ENCODE peak calls at places on chromosomes 4 and X, in ten cellular contexts. One of them, this sample, is unnamed.
A peak's percentile ranks its signal among the peaks of the same experiment; 100 is the strongest.

GRCh38 chrX:63657821-63658220 is 127.2 kb downstream of the ARHGEF9 start:
- DNase-seq in thoracic aorta: peak; percentile 40
- DNase-seq in SK-N-SH: no peak
- DNase-seq in upper lobe of left lung: peak; percentile 72
- DNase-seq in GM23338: no peak
- DNase-seq in upper lobe of right lung: peak; percentile 81
- DNase-seq in spleen: no peak
- DNase-seq in Peyer's patch: peak; percentile 45
- DNase-seq in stomach: no peak
- DNase-seq in fibroblast of lung: peak; percentile 87
- DNase-seq in this sample: no peak

GRCh38 chrX:76420237-76420636 is 7.3 kb upstream of the MAGEE1 start:
- DNase-seq in SK-N-SH: no peak
- DNase-seq in GM23338: no peak
- DNase-seq in spleen: no peak
- DNase-seq in fibroblast of lung: no peak
- DNase-seq in upper lobe of left lung: no peak
- DNase-seq in thoracic aorta: no peak
- DNase-seq in Peyer's patch: no peak
- DNase-seq in stomach: no peak
- DNase-seq in upper lobe of right lung: no peak
- DNase-seq in this sample: no peak

GRCh38 chr4:145557720-145558119 is 61.5 kb upstream of the MMAA start:
- DNase-seq in thoracic aorta: no peak
- DNase-seq in upper lobe of left lung: peak; percentile 53
- DNase-seq in Peyer's patch: peak; percentile 74
- DNase-seq in SK-N-SH: peak; percentile 67
- DNase-seq in upper lobe of right lung: peak; percentile 68
- DNase-seq in GM23338: peak; percentile 87
- DNase-seq in spleen: peak; percentile 74
- DNase-seq in fibroblast of lung: peak; percentile 60
- DNase-seq in stomach: peak; percentile 60
- DNase-seq in this sample: peak; percentile 79

GRCh38 chr4:108168672-108169562 is at the start of gene LEF1:
- DNase-seq in spleen: peak; percentile 83
- DNase-seq in upper lobe of right lung: peak; percentile 70
- DNase-seq in SK-N-SH: peak; percentile 63
- DNase-seq in GM23338: peak; percentile 84
- DNase-seq in Peyer's patch: peak; percentile 52
- DNase-seq in upper lobe of left lung: no peak
- DNase-seq in stomach: peak; percentile 34
- DNase-seq in thoracic aorta: no peak
- DNase-seq in fibroblast of lung: peak; percentile 49
- DNase-seq in this sample: no peak

GRCh38 chr4:73103799-73104503 is 34.4 kb upstream of the COX18 start:
- DNase-seq in stomach: no peak
- DNase-seq in SK-N-SH: no peak
- DNase-seq in spleen: no peak
- DNase-seq in fibroblast of lung: peak; percentile 16
- DNase-seq in Peyer's patch: no peak
- DNase-seq in upper lobe of left lung: no peak
- DNase-seq in upper lobe of right lung: no peak
- DNase-seq in GM23338: no peak
- DNase-seq in thoracic aorta: no peak
- DNase-seq in this sample: no peak

GRCh38 chr4:153341575-153342090 is 2.9 kb upstream of the MND1 start:
- DNase-seq in upper lobe of right lung: no peak
- DNase-seq in GM23338: no peak
- DNase-seq in fibroblast of lung: peak; percentile 67
- DNase-seq in Peyer's patch: no peak
- DNase-seq in stomach: no peak
- DNase-seq in upper lobe of left lung: no peak
- DNase-seq in spleen: no peak
- DNase-seq in SK-N-SH: no peak
- DNase-seq in thoracic aorta: no peak
- DNase-seq in this sample: no peak

GRCh38 chrX:6941041-6941440 is 206.5 kb upstream of the STS start:
- DNase-seq in upper lobe of left lung: no peak
- DNase-seq in fibroblast of lung: peak; percentile 13
- DNase-seq in thoracic aorta: no peak
- DNase-seq in stomach: no peak
- DNase-seq in SK-N-SH: no peak
- DNase-seq in spleen: no peak
- DNase-seq in Peyer's patch: no peak
- DNase-seq in upper lobe of right lung: no peak
- DNase-seq in GM23338: no peak
- DNase-seq in this sample: no peak

GRCh38 chr4:121651597-121651996 is 45.2 kb downstream of the ANXA5 start:
- DNase-seq in Peyer's patch: no peak
- DNase-seq in thoracic aorta: no peak
- DNase-seq in GM23338: no peak
- DNase-seq in fibroblast of lung: no peak
- DNase-seq in SK-N-SH: no peak
- DNase-seq in upper lobe of left lung: no peak
- DNase-seq in upper lobe of right lung: no peak
- DNase-seq in spleen: no peak
- DNase-seq in stomach: no peak
- DNase-seq in this sample: no peak

GRCh38 chr4:83629945-83630684 is 94.2 kb downstream of the GPAT3 start:
- DNase-seq in stomach: peak; percentile 47
- DNase-seq in upper lobe of right lung: no peak
- DNase-seq in spleen: no peak
- DNase-seq in fibroblast of lung: peak; percentile 78
- DNase-seq in upper lobe of left lung: peak; percentile 62
- DNase-seq in GM23338: no peak
- DNase-seq in Peyer's patch: peak; percentile 86
- DNase-seq in SK-N-SH: no peak
- DNase-seq in thoracic aorta: no peak
- DNase-seq in this sample: peak; percentile 70

GRCh38 chr4:119038465-119038864 is 97.2 kb upstream of the MYOZ2 start:
- DNase-seq in fibroblast of lung: peak; percentile 56
- DNase-seq in thoracic aorta: no peak
- DNase-seq in spleen: no peak
- DNase-seq in GM23338: no peak
- DNase-seq in SK-N-SH: no peak
- DNase-seq in upper lobe of left lung: no peak
- DNase-seq in upper lobe of right lung: no peak
- DNase-seq in Peyer's patch: no peak
- DNase-seq in stomach: no peak
- DNase-seq in this sample: no peak

GRCh38 chr4:73713650-73714049 is 26.7 kb upstream of the CXCL8 start:
- DNase-seq in GM23338: no peak
- DNase-seq in upper lobe of right lung: no peak
- DNase-seq in stomach: no peak
- DNase-seq in SK-N-SH: no peak
- DNase-seq in thoracic aorta: no peak
- DNase-seq in upper lobe of left lung: no peak
- DNase-seq in Peyer's patch: no peak
- DNase-seq in fibroblast of lung: no peak
- DNase-seq in spleen: no peak
- DNase-seq in this sample: no peak

GRCh38 chr4:155402941-155403340 is 26.2 kb upstream of the MAP9 start:
- DNase-seq in GM23338: no peak
- DNase-seq in stomach: no peak
- DNase-seq in upper lobe of left lung: no peak
- DNase-seq in Peyer's patch: no peak
- DNase-seq in fibroblast of lung: peak; percentile 7
- DNase-seq in spleen: no peak
- DNase-seq in thoracic aorta: no peak
- DNase-seq in SK-N-SH: no peak
- DNase-seq in upper lobe of right lung: no peak
- DNase-seq in this sample: no peak

GRCh38 chr4:155407480-155407879 is 30.7 kb upstream of the MAP9 start:
- DNase-seq in SK-N-SH: no peak
- DNase-seq in stomach: no peak
- DNase-seq in Peyer's patch: no peak
- DNase-seq in spleen: no peak
- DNase-seq in upper lobe of right lung: no peak
- DNase-seq in GM23338: no peak
- DNase-seq in upper lobe of left lung: no peak
- DNase-seq in fibroblast of lung: peak; percentile 9
- DNase-seq in thoracic aorta: no peak
- DNase-seq in this sample: no peak

GRCh38 chr4:155400893-155401292 is 24.1 kb upstream of the MAP9 start:
- DNase-seq in upper lobe of left lung: no peak
- DNase-seq in upper lobe of right lung: no peak
- DNase-seq in thoracic aorta: no peak
- DNase-seq in Peyer's patch: no peak
- DNase-seq in stomach: no peak
- DNase-seq in SK-N-SH: no peak
- DNase-seq in GM23338: no peak
- DNase-seq in spleen: no peak
- DNase-seq in fibroblast of lung: no peak
- DNase-seq in this sample: no peak

GRCh38 chr4:155405059-155405458 is 28.3 kb upstream of the MAP9 start:
- DNase-seq in spleen: no peak
- DNase-seq in GM23338: no peak
- DNase-seq in stomach: no peak
- DNase-seq in thoracic aorta: no peak
- DNase-seq in upper lobe of right lung: no peak
- DNase-seq in Peyer's patch: no peak
- DNase-seq in fibroblast of lung: no peak
- DNase-seq in upper lobe of left lung: no peak
- DNase-seq in SK-N-SH: no peak
- DNase-seq in this sample: no peak

DNA sequence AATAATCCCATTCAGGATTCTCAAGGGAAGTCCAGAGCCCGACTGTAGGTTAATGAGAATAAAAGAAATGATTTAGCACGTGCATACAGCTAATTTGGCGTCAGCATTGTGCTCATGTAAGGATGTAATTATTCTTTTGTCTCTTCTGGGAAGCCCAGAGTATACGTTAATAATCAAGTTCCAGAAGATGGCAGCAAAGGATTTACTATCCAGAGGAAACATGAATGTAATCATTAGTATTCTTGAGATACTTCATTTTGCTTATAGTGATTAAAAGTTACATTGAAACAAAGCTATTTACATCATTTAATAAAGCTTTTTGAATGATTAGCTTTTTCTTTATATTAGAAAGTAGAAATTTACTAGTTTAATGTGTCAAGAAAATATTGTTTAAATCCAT is 27.1 kb upstream of the MAP9 start:
- DNase-seq in upper lobe of left lung: no peak
- DNase-seq in GM23338: peak; percentile 56
- DNase-seq in upper lobe of right lung: no peak
- DNase-seq in Peyer's patch: no peak
- DNase-seq in fibroblast of lung: peak; percentile 37
- DNase-seq in spleen: no peak
- DNase-seq in SK-N-SH: peak; percentile 53
- DNase-seq in thoracic aorta: no peak
- DNase-seq in stomach: no peak
- DNase-seq in this sample: no peak
- TF ChIP-seq CTCF in upper lobe of left lung: no peak
- TF ChIP-seq CTCF in GM23338: peak; percentile 60
- TF ChIP-seq CTCF in upper lobe of right lung: peak; percentile 47
- TF ChIP-seq CTCF in Peyer's patch: peak; percentile 12
- TF ChIP-seq CTCF in fibroblast of lung: peak; percentile 40
- TF ChIP-seq CTCF in spleen: peak; percentile 13
- TF ChIP-seq CTCF in SK-N-SH: peak; percentile 61
- TF ChIP-seq CTCF in thoracic aorta: peak; percentile 29
- TF ChIP-seq CTCF in stomach: no peak
- TF ChIP-seq CTCF in this sample: peak; percentile 20

GRCh38 chr4:102809190-102809589 is 18.2 kb downstream of the UBE2D3 start:
- DNase-seq in spleen: no peak
- DNase-seq in stomach: no peak
- DNase-seq in upper lobe of right lung: no peak
- DNase-seq in fibroblast of lung: no peak
- DNase-seq in upper lobe of left lung: no peak
- DNase-seq in GM23338: no peak
- DNase-seq in Peyer's patch: no peak
- DNase-seq in thoracic aorta: no peak
- DNase-seq in SK-N-SH: no peak
- DNase-seq in this sample: no peak
- H3K4me1 ChIP-seq in spleen: peaks cover 43% of the 10 kb centered on the region
- H3K4me1 ChIP-seq in stomach: peaks cover 29% of the 10 kb centered on the region
- H3K4me1 ChIP-seq in upper lobe of right lung: peaks cover 47% of the 10 kb centered on the region
- H3K4me1 ChIP-seq in fibroblast of lung: peaks cover 5% of the 10 kb centered on the region
- H3K4me1 ChIP-seq in upper lobe of left lung: peaks cover 56% of the 10 kb centered on the region
- H3K4me1 ChIP-seq in GM23338: peaks cover 7% of the 10 kb centered on the region
- H3K4me1 ChIP-seq in Peyer's patch: no peaks in the 10 kb centered on the region
- H3K4me1 ChIP-seq in thoracic aorta: peaks cover 66% of the 10 kb centered on the region
- H3K4me1 ChIP-seq in SK-N-SH: no peaks in the 10 kb centered on the region
- H3K4me1 ChIP-seq in this sample: no peaks in the 10 kb centered on the region

GRCh38 chrX:3699841-3700381 is 13.5 kb downstream of the PRKX start:
- DNase-seq in SK-N-SH: no peak
- DNase-seq in upper lobe of left lung: no peak
- DNase-seq in GM23338: no peak
- DNase-seq in spleen: no peak
- DNase-seq in thoracic aorta: no peak
- DNase-seq in fibroblast of lung: no peak
- DNase-seq in stomach: no peak
- DNase-seq in Peyer's patch: no peak
- DNase-seq in upper lobe of right lung: no peak
- DNase-seq in this sample: peak; percentile 54
- H3K27ac ChIP-seq in SK-N-SH: no peak overlapping the region
- H3K27ac ChIP-seq in upper lobe of left lung: peak overlapping the region; percentile 51
- H3K27ac ChIP-seq in GM23338: no peak overlapping the region
- H3K27ac ChIP-seq in spleen: peak overlapping the region; percentile 71
- H3K27ac ChIP-seq in thoracic aorta: peak overlapping the region; percentile 47
- H3K27ac ChIP-seq in fibroblast of lung: peak overlapping the region; percentile 15
- H3K27ac ChIP-seq in stomach: peak overlapping the region; percentile 63
- H3K27ac ChIP-seq in Peyer's patch: peak overlapping the region; percentile 46
- H3K27ac ChIP-seq in upper lobe of right lung: peak overlapping the region; percentile 68
- H3K27ac ChIP-seq in this sample: peak overlapping the region; percentile 65

GRCh38 chr4:54226399-54227260 is 2.5 kb upstream of the PDGFRA start:
- DNase-seq in GM23338: peak; percentile 66
- DNase-seq in upper lobe of right lung: peak; percentile 74
- DNase-seq in fibroblast of lung: peak; percentile 75
- DNase-seq in Peyer's patch: peak; percentile 66
- DNase-seq in stomach: no peak
- DNase-seq in upper lobe of left lung: peak; percentile 46
- DNase-seq in thoracic aorta: no peak
- DNase-seq in SK-N-SH: no peak
- DNase-seq in spleen: peak; percentile 80
- DNase-seq in this sample: peak; percentile 92

GRCh38 chr4:54228064-54228527 is 997 bp upstream of the PDGFRA start:
- DNase-seq in Peyer's patch: peak; percentile 71
- DNase-seq in GM23338: peak; percentile 92
- DNase-seq in spleen: peak; percentile 82
- DNase-seq in fibroblast of lung: peak; percentile 68
- DNase-seq in SK-N-SH: peak; percentile 87
- DNase-seq in thoracic aorta: no peak
- DNase-seq in upper lobe of right lung: peak; percentile 80
- DNase-seq in upper lobe of left lung: peak; percentile 47
- DNase-seq in stomach: peak; percentile 59
- DNase-seq in this sample: peak; percentile 89

GRCh38 chr4:54227261-54228063 is 1.6 kb upstream of the PDGFRA start:
- DNase-seq in GM23338: peak; percentile 75
- DNase-seq in stomach: no peak
- DNase-seq in spleen: no peak
- DNase-seq in Peyer's patch: no peak
- DNase-seq in thoracic aorta: no peak
- DNase-seq in fibroblast of lung: peak; percentile 75
- DNase-seq in upper lobe of right lung: no peak
- DNase-seq in SK-N-SH: peak; percentile 77
- DNase-seq in upper lobe of left lung: no peak
- DNase-seq in this sample: peak; percentile 72

GRCh38 chr4:54224960-54225670 is 4.0 kb upstream of the PDGFRA start:
- DNase-seq in stomach: no peak
- DNase-seq in spleen: no peak
- DNase-seq in upper lobe of left lung: no peak
- DNase-seq in thoracic aorta: no peak
- DNase-seq in fibroblast of lung: no peak
- DNase-seq in Peyer's patch: no peak
- DNase-seq in GM23338: peak; percentile 35
- DNase-seq in SK-N-SH: peak; percentile 27
- DNase-seq in upper lobe of right lung: no peak
- DNase-seq in this sample: no peak

GRCh38 chr4:54225671-54226398 is 3.3 kb upstream of the PDGFRA start:
- DNase-seq in SK-N-SH: no peak
- DNase-seq in Peyer's patch: no peak
- DNase-seq in stomach: no peak
- DNase-seq in GM23338: peak; percentile 66
- DNase-seq in fibroblast of lung: no peak
- DNase-seq in spleen: no peak
- DNase-seq in upper lobe of right lung: no peak
- DNase-seq in upper lobe of left lung: no peak
- DNase-seq in thoracic aorta: no peak
- DNase-seq in this sample: no peak
- TF ChIP-seq CTCF in SK-N-SH: no peak
- TF ChIP-seq CTCF in Peyer's patch: no peak
- TF ChIP-seq CTCF in stomach: no peak
- TF ChIP-seq CTCF in GM23338: no peak
- TF ChIP-seq CTCF in fibroblast of lung: no peak
- TF ChIP-seq CTCF in spleen: no peak
- TF ChIP-seq CTCF in upper lobe of right lung: no peak
- TF ChIP-seq CTCF in upper lobe of left lung: no peak
- TF ChIP-seq CTCF in thoracic aorta: no peak
- TF ChIP-seq CTCF in this sample: no peak

This sample was measured in sigmoid colon.